ENCODE peak calls at places on chromosomes 13 and 19, in six cellular contexts. One of them, this sample, is unnamed.

GRCh38 chr13:45055902-45056648 is 64.2 kb upstream of the GTF2F2 start:
- DNase-seq in mucosa of gallbladder: no peak
- DNase-seq in H9: no peak
- DNase-seq in stimulated activated CD4-positive, alpha-beta T cell treated with anti-CD3 and anti-CD28 coated beads, Interleukin-2, amount 100 ng/mL, for 48 hours: peak
- DNase-seq in ELR: peak
- DNase-seq in CD4-positive, alpha-beta T cell: no peak
- DNase-seq in this sample: no peak

GRCh38 chr19:45117167-45117594 is 24.2 kb downstream of the PPP1R37 start:
- DNase-seq in mucosa of gallbladder: no peak
- DNase-seq in H9: no peak
- DNase-seq in stimulated activated CD4-positive, alpha-beta T cell treated with anti-CD3 and anti-CD28 coated beads, Interleukin-2, amount 100 ng/mL, for 48 hours: peak
- DNase-seq in ELR: no peak
- DNase-seq in CD4-positive, alpha-beta T cell: no peak
- DNase-seq in this sample: no peak

GRCh38 chr13:35475960-35476943 is at the start of gene MAB21L1:
- DNase-seq in mucosa of gallbladder: no peak
- DNase-seq in H9: no peak
- DNase-seq in stimulated activated CD4-positive, alpha-beta T cell treated with anti-CD3 and anti-CD28 coated beads, Interleukin-2, amount 100 ng/mL, for 48 hours: no peak
- DNase-seq in ELR: peak
- DNase-seq in CD4-positive, alpha-beta T cell: no peak
- DNase-seq in this sample: no peak

GRCh38 chr19:45729774-45730388 is 815 bp downstream of the FBXO46 start:
- DNase-seq in mucosa of gallbladder: no peak
- DNase-seq in H9: no peak
- DNase-seq in stimulated activated CD4-positive, alpha-beta T cell treated with anti-CD3 and anti-CD28 coated beads, Interleukin-2, amount 100 ng/mL, for 48 hours: peak
- DNase-seq in ELR: peak
- DNase-seq in CD4-positive, alpha-beta T cell: no peak
- DNase-seq in this sample: no peak

GRCh38 chr19:40266111-40266510 is 19.0 kb downstream of the AKT2 start:
- DNase-seq in mucosa of gallbladder: no peak
- DNase-seq in H9: no peak
- DNase-seq in stimulated activated CD4-positive, alpha-beta T cell treated with anti-CD3 and anti-CD28 coated beads, Interleukin-2, amount 100 ng/mL, for 48 hours: no peak
- DNase-seq in ELR: no peak
- DNase-seq in CD4-positive, alpha-beta T cell: no peak
- DNase-seq in this sample: no peak

GRCh38 chr13:111590796-111591195 is 270.4 kb downstream of the TEX29 start:
- DNase-seq in mucosa of gallbladder: no peak
- DNase-seq in H9: no peak
- DNase-seq in stimulated activated CD4-positive, alpha-beta T cell treated with anti-CD3 and anti-CD28 coated beads, Interleukin-2, amount 100 ng/mL, for 48 hours: no peak
- DNase-seq in ELR: no peak
- DNase-seq in CD4-positive, alpha-beta T cell: no peak
- DNase-seq in this sample: no peak

GRCh38 chr19:41691268-41691970 is 3.3 kb upstream of the CEACAM7 start:
- DNase-seq in mucosa of gallbladder: no peak
- DNase-seq in H9: peak
- DNase-seq in stimulated activated CD4-positive, alpha-beta T cell treated with anti-CD3 and anti-CD28 coated beads, Interleukin-2, amount 100 ng/mL, for 48 hours: peak
- DNase-seq in ELR: peak
- DNase-seq in CD4-positive, alpha-beta T cell: peak
- DNase-seq in this sample: no peak

GRCh38 chr13:50124536-50125305 is 109.5 kb downstream of the KCNRG start:
- DNase-seq in mucosa of gallbladder: peak
- DNase-seq in H9: peak
- DNase-seq in stimulated activated CD4-positive, alpha-beta T cell treated with anti-CD3 and anti-CD28 coated beads, Interleukin-2, amount 100 ng/mL, for 48 hours: peak
- DNase-seq in ELR: peak
- DNase-seq in CD4-positive, alpha-beta T cell: peak
- DNase-seq in this sample: peak

GRCh38 chr13:29681859-29682258 is 86.4 kb upstream of the SLC7A1 start:
- DNase-seq in mucosa of gallbladder: no peak
- DNase-seq in H9: no peak
- DNase-seq in stimulated activated CD4-positive, alpha-beta T cell treated with anti-CD3 and anti-CD28 coated beads, Interleukin-2, amount 100 ng/mL, for 48 hours: no peak
- DNase-seq in ELR: no peak
- DNase-seq in CD4-positive, alpha-beta T cell: no peak
- DNase-seq in this sample: no peak

GRCh38 chr19:3176715-3177501 is 1.7 kb upstream of the S1PR4 start:
- DNase-seq in mucosa of gallbladder: no peak
- DNase-seq in H9: peak
- DNase-seq in stimulated activated CD4-positive, alpha-beta T cell treated with anti-CD3 and anti-CD28 coated beads, Interleukin-2, amount 100 ng/mL, for 48 hours: peak
- DNase-seq in ELR: peak
- DNase-seq in CD4-positive, alpha-beta T cell: peak
- DNase-seq in this sample: peak

GRCh38 chr19:33868821-33869412 is 72.2 kb downstream of the KCTD15 start:
- DNase-seq in mucosa of gallbladder: peak
- DNase-seq in H9: peak
- DNase-seq in stimulated activated CD4-positive, alpha-beta T cell treated with anti-CD3 and anti-CD28 coated beads, Interleukin-2, amount 100 ng/mL, for 48 hours: no peak
- DNase-seq in ELR: peak
- DNase-seq in CD4-positive, alpha-beta T cell: no peak
- DNase-seq in this sample: no peak

GRCh38 chr19:38034153-38034835 is 127.3 kb downstream of the SIPA1L3 start:
- DNase-seq in mucosa of gallbladder: no peak
- DNase-seq in H9: no peak
- DNase-seq in stimulated activated CD4-positive, alpha-beta T cell treated with anti-CD3 and anti-CD28 coated beads, Interleukin-2, amount 100 ng/mL, for 48 hours: no peak
- DNase-seq in ELR: peak
- DNase-seq in CD4-positive, alpha-beta T cell: no peak
- DNase-seq in this sample: no peak

GRCh38 chr13:102311901-102312300 is 89.9 kb downstream of the FGF14 start:
- DNase-seq in mucosa of gallbladder: no peak
- DNase-seq in H9: no peak
- DNase-seq in stimulated activated CD4-positive, alpha-beta T cell treated with anti-CD3 and anti-CD28 coated beads, Interleukin-2, amount 100 ng/mL, for 48 hours: no peak
- DNase-seq in ELR: no peak
- DNase-seq in CD4-positive, alpha-beta T cell: no peak
- DNase-seq in this sample: no peak

GRCh38 chr19:21082011-21082975 is at the start of gene ZNF714:
- DNase-seq in mucosa of gallbladder: peak
- DNase-seq in H9: peak
- DNase-seq in stimulated activated CD4-positive, alpha-beta T cell treated with anti-CD3 and anti-CD28 coated beads, Interleukin-2, amount 100 ng/mL, for 48 hours: peak
- DNase-seq in ELR: peak
- DNase-seq in CD4-positive, alpha-beta T cell: peak
- DNase-seq in this sample: peak

GRCh38 chr19:43078311-43078710 is 4.2 kb downstream of the PSG2 start:
- DNase-seq in mucosa of gallbladder: no peak
- DNase-seq in H9: no peak
- DNase-seq in stimulated activated CD4-positive, alpha-beta T cell treated with anti-CD3 and anti-CD28 coated beads, Interleukin-2, amount 100 ng/mL, for 48 hours: no peak
- DNase-seq in ELR: peak
- DNase-seq in CD4-positive, alpha-beta T cell: no peak
- DNase-seq in this sample: no peak

GRCh38 chr13:26497991-26498423 is 59.5 kb upstream of the WASF3 start:
- DNase-seq in mucosa of gallbladder: no peak
- DNase-seq in H9: no peak
- DNase-seq in stimulated activated CD4-positive, alpha-beta T cell treated with anti-CD3 and anti-CD28 coated beads, Interleukin-2, amount 100 ng/mL, for 48 hours: no peak
- DNase-seq in ELR: peak
- DNase-seq in CD4-positive, alpha-beta T cell: no peak
- DNase-seq in this sample: no peak

GRCh38 chr13:39779337-39780270 is 124.1 kb downstream of the COG6 start:
- DNase-seq in mucosa of gallbladder: no peak
- DNase-seq in H9: no peak
- DNase-seq in stimulated activated CD4-positive, alpha-beta T cell treated with anti-CD3 and anti-CD28 coated beads, Interleukin-2, amount 100 ng/mL, for 48 hours: no peak
- DNase-seq in ELR: peak
- DNase-seq in CD4-positive, alpha-beta T cell: peak
- DNase-seq in this sample: peak

GRCh38 chr19:19525611-19526380 is 2.9 kb upstream of the YJEFN3 start:
- DNase-seq in mucosa of gallbladder: no peak
- DNase-seq in H9: no peak
- DNase-seq in stimulated activated CD4-positive, alpha-beta T cell treated with anti-CD3 and anti-CD28 coated beads, Interleukin-2, amount 100 ng/mL, for 48 hours: no peak
- DNase-seq in ELR: no peak
- DNase-seq in CD4-positive, alpha-beta T cell: no peak
- DNase-seq in this sample: no peak

GRCh38 chr19:11125994-11126685 is 29.4 kb downstream of the SPC24 start:
- DNase-seq in mucosa of gallbladder: peak
- DNase-seq in H9: peak
- DNase-seq in stimulated activated CD4-positive, alpha-beta T cell treated with anti-CD3 and anti-CD28 coated beads, Interleukin-2, amount 100 ng/mL, for 48 hours: peak
- DNase-seq in ELR: peak
- DNase-seq in CD4-positive, alpha-beta T cell: peak
- DNase-seq in this sample: peak

GRCh38 chr19:47618771-47619170 is 9.8 kb downstream of the BICRA start:
- DNase-seq in mucosa of gallbladder: peak
- DNase-seq in H9: no peak
- DNase-seq in stimulated activated CD4-positive, alpha-beta T cell treated with anti-CD3 and anti-CD28 coated beads, Interleukin-2, amount 100 ng/mL, for 48 hours: no peak
- DNase-seq in ELR: no peak
- DNase-seq in CD4-positive, alpha-beta T cell: no peak
- DNase-seq in this sample: no peak

GRCh38 chr13:111114362-111115050 is 604 bp upstream of the ARHGEF7 start:
- DNase-seq in mucosa of gallbladder: peak
- DNase-seq in H9: peak
- DNase-seq in stimulated activated CD4-positive, alpha-beta T cell treated with anti-CD3 and anti-CD28 coated beads, Interleukin-2, amount 100 ng/mL, for 48 hours: no peak
- DNase-seq in ELR: peak
- DNase-seq in CD4-positive, alpha-beta T cell: no peak
- DNase-seq in this sample: no peak

GRCh38 chr19:54107876-54108490 is 5.3 kb downstream of the NDUFA3 start:
- DNase-seq in mucosa of gallbladder: no peak
- DNase-seq in H9: no peak
- DNase-seq in stimulated activated CD4-positive, alpha-beta T cell treated with anti-CD3 and anti-CD28 coated beads, Interleukin-2, amount 100 ng/mL, for 48 hours: no peak
- DNase-seq in ELR: no peak
- DNase-seq in CD4-positive, alpha-beta T cell: no peak
- DNase-seq in this sample: no peak

GRCh38 chr19:5036733-5037681 is 68.1 kb downstream of the KDM4B start:
- DNase-seq in mucosa of gallbladder: no peak
- DNase-seq in H9: no peak
- DNase-seq in stimulated activated CD4-positive, alpha-beta T cell treated with anti-CD3 and anti-CD28 coated beads, Interleukin-2, amount 100 ng/mL, for 48 hours: no peak
- DNase-seq in ELR: peak
- DNase-seq in CD4-positive, alpha-beta T cell: no peak
- DNase-seq in this sample: no peak

GRCh38 chr13:97492684-97493371 is 58.9 kb downstream of the RAP2A start:
- DNase-seq in mucosa of gallbladder: no peak
- DNase-seq in H9: no peak
- DNase-seq in stimulated activated CD4-positive, alpha-beta T cell treated with anti-CD3 and anti-CD28 coated beads, Interleukin-2, amount 100 ng/mL, for 48 hours: no peak
- DNase-seq in ELR: no peak
- DNase-seq in CD4-positive, alpha-beta T cell: no peak
- DNase-seq in this sample: no peak

GRCh38 chr13:76717092-76717491 is 169.1 kb downstream of the KCTD12 start:
- DNase-seq in mucosa of gallbladder: no peak
- DNase-seq in H9: no peak
- DNase-seq in stimulated activated CD4-positive, alpha-beta T cell treated with anti-CD3 and anti-CD28 coated beads, Interleukin-2, amount 100 ng/mL, for 48 hours: no peak
- DNase-seq in ELR: peak
- DNase-seq in CD4-positive, alpha-beta T cell: no peak
- DNase-seq in this sample: no peak

GRCh38 chr13:51380269-51380668 is 40.8 kb downstream of the SERPINE3 start:
- DNase-seq in mucosa of gallbladder: no peak
- DNase-seq in H9: no peak
- DNase-seq in stimulated activated CD4-positive, alpha-beta T cell treated with anti-CD3 and anti-CD28 coated beads, Interleukin-2, amount 100 ng/mL, for 48 hours: no peak
- DNase-seq in ELR: peak
- DNase-seq in CD4-positive, alpha-beta T cell: no peak
- DNase-seq in this sample: no peak

GRCh38 chr19:763181-763580 is 12.3 kb downstream of the MISP start:
- DNase-seq in mucosa of gallbladder: no peak
- DNase-seq in H9: no peak
- DNase-seq in stimulated activated CD4-positive, alpha-beta T cell treated with anti-CD3 and anti-CD28 coated beads, Interleukin-2, amount 100 ng/mL, for 48 hours: no peak
- DNase-seq in ELR: no peak
- DNase-seq in CD4-positive, alpha-beta T cell: no peak
- DNase-seq in this sample: no peak

GRCh38 chr13:113948034-113948742 is 25.7 kb downstream of the C13orf46 start:
- DNase-seq in mucosa of gallbladder: no peak
- DNase-seq in H9: no peak
- DNase-seq in stimulated activated CD4-positive, alpha-beta T cell treated with anti-CD3 and anti-CD28 coated beads, Interleukin-2, amount 100 ng/mL, for 48 hours: no peak
- DNase-seq in ELR: no peak
- DNase-seq in CD4-positive, alpha-beta T cell: no peak
- DNase-seq in this sample: no peak

GRCh38 chr19:12665281-12665573 is 1.3 kb downstream of the MAN2B1 start:
- DNase-seq in mucosa of gallbladder: peak
- DNase-seq in H9: no peak
- DNase-seq in stimulated activated CD4-positive, alpha-beta T cell treated with anti-CD3 and anti-CD28 coated beads, Interleukin-2, amount 100 ng/mL, for 48 hours: no peak
- DNase-seq in ELR: no peak
- DNase-seq in CD4-positive, alpha-beta T cell: peak
- DNase-seq in this sample: peak

GRCh38 chr19:41792513-41793413 is 3.6 kb upstream of the CEACAM3 start:
- DNase-seq in mucosa of gallbladder: peak
- DNase-seq in H9: peak
- DNase-seq in stimulated activated CD4-positive, alpha-beta T cell treated with anti-CD3 and anti-CD28 coated beads, Interleukin-2, amount 100 ng/mL, for 48 hours: peak
- DNase-seq in ELR: peak
- DNase-seq in CD4-positive, alpha-beta T cell: peak
- DNase-seq in this sample: no peak

GRCh38 chr13:110261166-110262081 is 45.5 kb downstream of the COL4A1 start:
- DNase-seq in mucosa of gallbladder: no peak
- DNase-seq in H9: peak
- DNase-seq in stimulated activated CD4-positive, alpha-beta T cell treated with anti-CD3 and anti-CD28 coated beads, Interleukin-2, amount 100 ng/mL, for 48 hours: no peak
- DNase-seq in ELR: peak
- DNase-seq in CD4-positive, alpha-beta T cell: no peak
- DNase-seq in this sample: no peak

GRCh38 chr13:53357582-53357981 is 329.0 kb downstream of the OLFM4 start:
- DNase-seq in mucosa of gallbladder: no peak
- DNase-seq in H9: no peak
- DNase-seq in stimulated activated CD4-positive, alpha-beta T cell treated with anti-CD3 and anti-CD28 coated beads, Interleukin-2, amount 100 ng/mL, for 48 hours: no peak
- DNase-seq in ELR: no peak
- DNase-seq in CD4-positive, alpha-beta T cell: no peak
- DNase-seq in this sample: no peak

GRCh38 chr19:6556480-6556879 is 25.7 kb downstream of the TNFSF9 start:
- DNase-seq in mucosa of gallbladder: no peak
- DNase-seq in H9: no peak
- DNase-seq in stimulated activated CD4-positive, alpha-beta T cell treated with anti-CD3 and anti-CD28 coated beads, Interleukin-2, amount 100 ng/mL, for 48 hours: no peak
- DNase-seq in ELR: peak
- DNase-seq in CD4-positive, alpha-beta T cell: no peak
- DNase-seq in this sample: no peak

GRCh38 chr13:90618133-90618532 is 729.4 kb upstream of the MIR17HG start:
- DNase-seq in mucosa of gallbladder: no peak
- DNase-seq in H9: no peak
- DNase-seq in stimulated activated CD4-positive, alpha-beta T cell treated with anti-CD3 and anti-CD28 coated beads, Interleukin-2, amount 100 ng/mL, for 48 hours: no peak
- DNase-seq in ELR: peak
- DNase-seq in CD4-positive, alpha-beta T cell: no peak
- DNase-seq in this sample: no peak

GRCh38 chr13:46731535-46731934 is 65.4 kb downstream of the ESD start:
- DNase-seq in mucosa of gallbladder: no peak
- DNase-seq in H9: no peak
- DNase-seq in stimulated activated CD4-positive, alpha-beta T cell treated with anti-CD3 and anti-CD28 coated beads, Interleukin-2, amount 100 ng/mL, for 48 hours: no peak
- DNase-seq in ELR: no peak
- DNase-seq in CD4-positive, alpha-beta T cell: no peak
- DNase-seq in this sample: no peak

GRCh38 chr13:103101902-103102301 is 35.7 kb upstream of the SLC10A2 start:
- DNase-seq in mucosa of gallbladder: no peak
- DNase-seq in H9: no peak
- DNase-seq in stimulated activated CD4-positive, alpha-beta T cell treated with anti-CD3 and anti-CD28 coated beads, Interleukin-2, amount 100 ng/mL, for 48 hours: no peak
- DNase-seq in ELR: no peak
- DNase-seq in CD4-positive, alpha-beta T cell: no peak
- DNase-seq in this sample: no peak

GRCh38 chr19:6952956-6953355 is 65.6 kb downstream of the ADGRE1 start:
- DNase-seq in mucosa of gallbladder: no peak
- DNase-seq in H9: no peak
- DNase-seq in stimulated activated CD4-positive, alpha-beta T cell treated with anti-CD3 and anti-CD28 coated beads, Interleukin-2, amount 100 ng/mL, for 48 hours: no peak
- DNase-seq in ELR: no peak
- DNase-seq in CD4-positive, alpha-beta T cell: no peak
- DNase-seq in this sample: no peak

GRCh38 chr13:73898276-73898675 is 235.9 kb downstream of the KLF12 start:
- DNase-seq in mucosa of gallbladder: no peak
- DNase-seq in H9: no peak
- DNase-seq in stimulated activated CD4-positive, alpha-beta T cell treated with anti-CD3 and anti-CD28 coated beads, Interleukin-2, amount 100 ng/mL, for 48 hours: no peak
- DNase-seq in ELR: peak
- DNase-seq in CD4-positive, alpha-beta T cell: no peak
- DNase-seq in this sample: no peak

GRCh38 chr19:48342841-48343540 is 17.6 kb downstream of the EMP3 start:
- DNase-seq in mucosa of gallbladder: no peak
- DNase-seq in H9: no peak
- DNase-seq in stimulated activated CD4-positive, alpha-beta T cell treated with anti-CD3 and anti-CD28 coated beads, Interleukin-2, amount 100 ng/mL, for 48 hours: no peak
- DNase-seq in ELR: peak
- DNase-seq in CD4-positive, alpha-beta T cell: no peak
- DNase-seq in this sample: no peak